ENCODE peak calls at places on chromosomes 5 and 9, in ten cellular contexts. N is aorta, F is right atrium auricular region, O is RWPE2, A is RWPE1, P is ascending aorta, Q is adrenal gland, S is mammary epithelial cell, I is cardiac muscle cell, T is colonic mucosa. G is an unnamed sample.

GRCh38 chr9:120892748-120893584 is 16.0 kb upstream of the PHF19 start:
- DNase-seq in Q (no peak), S (peak), I (no peak), A (peak), T (no peak), P (no peak), F (no peak), O (no peak), N (no peak), G (peak)

GRCh38 chr5:44953078-44953477 is 144.3 kb downstream of the MRPS30 start:
- DNase-seq in F (no peak), N (no peak), I (no peak), Q (no peak), A (no peak), P (no peak), T (no peak), O (no peak), S (no peak), G (no peak)

GRCh38 chr5:91390268-91390667 is 7.2 kb upstream of the ARRDC3 start:
- DNase-seq in O (no peak), S (no peak), Q (no peak), F (no peak), T (no peak), N (no peak), P (no peak), A (no peak), I (no peak), G (no peak)

GRCh38 chr9:79115176-79115575 is 456.6 kb upstream of the TLE4 start:
- DNase-seq in N (no peak), T (no peak), P (no peak), A (no peak), Q (no peak), S (no peak), O (no peak), I (no peak), F (no peak), G (no peak)

GRCh38 chr5:35830587-35830986 is 26.1 kb upstream of the IL7R start:
- DNase-seq in O (no peak), N (no peak), T (no peak), F (no peak), I (no peak), S (no peak), A (no peak), P (no peak), Q (no peak), G (no peak)

GRCh38 chr5:180787025-180787424 is 15.6 kb downstream of the MGAT1 start:
- DNase-seq in N (no peak), O (no peak), T (no peak), S (no peak), F (no peak), Q (no peak), I (no peak), A (no peak), P (no peak), G (no peak)

GRCh38 chr9:124209279-124209678 is 48.5 kb upstream of the NEK6 start:
- DNase-seq in F (no peak), N (peak), A (no peak), O (no peak), S (no peak), I (no peak), T (no peak), Q (no peak), P (no peak), G (no peak)

GRCh38 chr9:121765021-121765950 is 113.9 kb downstream of the DAB2IP start:
- DNase-seq in O (no peak), P (no peak), N (peak), F (peak), I (peak), A (peak), T (no peak), S (peak), Q (peak), G (no peak)

GRCh38 chr9:133543772-133544467 is 9.4 kb downstream of the ADAMTSL2 start:
- DNase-seq in I (no peak), Q (peak), S (no peak), F (no peak), A (no peak), O (no peak), P (no peak), T (no peak), N (no peak), G (no peak)

GRCh38 chr5:78005021-78005785 is 229.1 kb upstream of the TBCA start:
- DNase-seq in F (no peak), T (no peak), O (no peak), N (no peak), S (no peak), I (no peak), P (no peak), A (no peak), Q (no peak), G (no peak)

GRCh38 chr5:17077447-17078233 is 139.8 kb upstream of the BASP1 start:
- DNase-seq in O (no peak), S (no peak), F (no peak), Q (no peak), N (no peak), I (no peak), P (no peak), A (no peak), T (no peak), G (no peak)

GRCh38 chr9:19379697-19380046 is 364 bp downstream of the RPS6 start:
- DNase-seq in F (no peak), I (no peak), S (no peak), A (peak), T (peak), N (peak), Q (peak), O (no peak), P (no peak), G (no peak)

GRCh38 chr9:1460143-1460769 is 410.1 kb downstream of the DMRT2 start:
- DNase-seq in N (no peak), Q (no peak), A (peak), O (no peak), P (no peak), F (no peak), S (peak), I (peak), T (peak), G (no peak)

GRCh38 chr9:131668057-131668438 is 71.8 kb downstream of the RAPGEF1 start:
- DNase-seq in P (no peak), S (no peak), O (no peak), F (no peak), A (no peak), N (no peak), I (no peak), Q (no peak), T (no peak), G (no peak)
- H3K27ac ChIP-seq in P (peak), S (no peak), O (peak), F (peak), A (peak), N (no peak), I (no peak), Q (peak), T (no peak), G (no peak)

DNA sequence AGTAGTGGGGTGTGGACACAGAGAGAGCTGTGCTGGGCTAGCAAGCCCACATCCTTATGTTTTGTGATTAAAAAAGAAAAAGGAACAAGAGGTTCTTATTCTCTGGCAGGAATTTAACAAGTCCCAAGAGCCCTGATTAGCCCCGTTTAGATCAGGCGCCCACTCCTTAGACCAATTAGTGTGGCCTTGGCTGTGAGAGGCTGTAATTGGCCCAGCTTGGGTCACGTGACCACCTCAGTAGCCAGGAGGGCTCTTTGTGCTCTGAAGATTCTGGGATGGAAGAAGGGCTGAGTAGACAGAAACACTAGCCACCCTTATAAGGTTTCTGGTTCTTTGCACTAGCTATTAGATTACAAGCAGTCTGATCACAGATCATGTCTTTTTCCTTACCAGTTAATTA is 31.1 kb downstream of the GCNT4 start:
- DNase-seq in F (no peak), A (no peak), S (no peak), Q (no peak), O (no peak), T (no peak), N (no peak), P (no peak), I (no peak), G (no peak)
- H3K27ac ChIP-seq in F (no peak), A (no peak), S (no peak), Q (no peak), O (no peak), T (no peak), N (no peak), P (no peak), I (no peak), G (no peak)

GRCh38 chr5:157267025-157267424 is 1.1 kb downstream of the CYFIP2 start:
- DNase-seq in Q (no peak), P (no peak), T (no peak), S (no peak), A (no peak), O (no peak), F (no peak), I (no peak), N (no peak), G (no peak)

GRCh38 chr5:157267766-157268480 is 2.0 kb downstream of the CYFIP2 start:
- DNase-seq in N (no peak), T (no peak), I (no peak), P (no peak), Q (no peak), A (peak), O (no peak), F (no peak), S (no peak), G (peak)

GRCh38 chr5:157263586-157264090 is 2.3 kb upstream of the CYFIP2 start:
- DNase-seq in S (no peak), O (no peak), N (no peak), F (no peak), Q (no peak), I (no peak), T (no peak), P (no peak), A (no peak), G (no peak)

GRCh38 chr5:157266286-157267007 is 524 bp downstream of the CYFIP2 start:
- DNase-seq in N (peak), O (no peak), Q (no peak), A (no peak), I (peak), S (no peak), F (no peak), P (no peak), T (peak), G (no peak)

DNA sequence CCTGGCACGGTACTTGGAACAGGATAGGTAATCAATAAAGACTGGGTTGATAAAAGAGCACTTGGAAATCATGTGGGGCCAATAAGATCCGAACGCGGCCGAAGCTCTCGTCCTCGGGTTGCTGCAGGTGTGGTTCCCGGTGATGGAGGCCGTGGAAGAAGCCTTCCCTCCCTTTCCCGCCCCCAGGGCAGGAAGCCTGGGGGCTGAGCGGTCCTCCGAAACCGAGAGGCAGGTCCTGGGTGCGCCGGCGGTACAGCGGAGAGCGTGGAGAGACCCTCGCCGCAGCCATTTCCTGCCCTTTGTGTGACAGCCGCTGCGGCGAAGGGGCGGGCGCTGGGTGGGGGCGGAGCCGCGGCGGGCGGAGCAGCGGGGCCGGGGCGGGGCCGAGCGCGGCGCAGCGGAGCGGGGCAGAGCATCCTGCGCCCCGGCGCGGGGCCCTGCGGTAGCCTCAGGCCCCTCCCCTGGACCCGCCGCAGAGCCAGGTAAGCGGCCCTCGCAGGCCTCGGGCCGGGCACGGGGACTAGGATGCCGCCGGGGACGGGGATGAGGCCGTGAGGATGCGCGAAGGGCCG is at the start of gene CYFIP2:
- DNase-seq in P (no peak), F (no peak), T (peak), Q (no peak), N (peak), I (peak), A (peak), O (no peak), S (peak), G (no peak)
- H3K27ac ChIP-seq in P (no peak), F (peak), T (peak), Q (peak), N (no peak), I (peak), A (no peak), O (no peak), S (no peak), G (no peak)

GRCh38 chr5:167658890-167659289 is 632.6 kb upstream of the WWC1 start:
- DNase-seq in F (no peak), O (no peak), S (no peak), P (no peak), Q (no peak), I (no peak), T (no peak), A (no peak), N (no peak), G (no peak)

GRCh38 chr5:167652690-167653089 is 638.8 kb upstream of the WWC1 start:
- DNase-seq in P (no peak), I (no peak), N (no peak), T (no peak), S (no peak), F (no peak), Q (no peak), O (no peak), A (peak), G (no peak)

GRCh38 chr5:167657016-167657415 is 634.4 kb upstream of the WWC1 start:
- DNase-seq in A (no peak), I (no peak), F (no peak), Q (no peak), N (no peak), O (no peak), S (no peak), T (no peak), P (no peak), G (no peak)

GRCh38 chr5:167653645-167654106 is 637.8 kb upstream of the WWC1 start:
- DNase-seq in Q (no peak), O (no peak), I (no peak), S (peak), P (no peak), F (no peak), N (no peak), T (no peak), A (peak), G (no peak)
- H3K27ac ChIP-seq in Q (no peak), O (peak), I (no peak), S (no peak), P (no peak), F (no peak), N (no peak), T (no peak), A (no peak), G (peak)

GRCh38 chr9:126822278-126822677 is 17.4 kb downstream of the ZBTB43 start:
- DNase-seq in T (no peak), P (no peak), S (no peak), A (no peak), I (no peak), O (no peak), N (no peak), Q (no peak), F (no peak), G (no peak)
- H3K27ac ChIP-seq in T (no peak), P (no peak), S (no peak), A (peak), I (no peak), O (no peak), N (no peak), Q (no peak), F (no peak), G (no peak)

DNA sequence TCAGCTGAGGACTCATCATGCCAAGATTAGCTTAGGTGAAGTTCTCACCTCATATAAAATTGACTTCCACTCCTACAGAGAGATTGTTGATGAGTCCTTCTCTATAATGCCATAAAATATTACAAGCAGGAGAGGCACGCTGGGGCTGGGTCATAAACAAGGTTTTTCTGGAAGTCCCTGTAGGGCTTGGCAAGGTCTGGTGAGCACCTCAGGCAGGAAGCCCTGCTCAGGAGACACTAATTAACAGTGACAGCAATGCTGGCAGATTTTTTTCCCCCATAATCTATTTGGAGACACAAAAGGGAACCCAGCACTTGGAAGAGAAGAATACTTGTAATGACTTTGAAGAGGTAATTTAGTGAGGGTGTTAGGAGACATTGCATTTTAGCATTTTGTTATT is 118.7 kb downstream of the DIRAS2 start:
- DNase-seq in N (no peak), P (no peak), O (no peak), A (no peak), I (no peak), S (no peak), T (peak), F (no peak), Q (no peak), G (no peak)
- H3K27ac ChIP-seq in N (no peak), P (no peak), O (no peak), A (no peak), I (no peak), S (no peak), T (no peak), F (no peak), Q (no peak), G (no peak)

GRCh38 chr5:95667678-95668077 is 15.1 kb downstream of the SPATA9 start:
- DNase-seq in I (no peak), S (no peak), O (no peak), P (no peak), F (no peak), T (no peak), Q (no peak), A (no peak), N (no peak), G (no peak)

GRCh38 chr5:95667219-95667618 is 15.6 kb downstream of the SPATA9 start:
- DNase-seq in F (no peak), I (no peak), O (no peak), S (no peak), P (no peak), Q (no peak), N (no peak), T (no peak), A (no peak), G (no peak)

GRCh38 chr5:95668216-95668615 is 14.6 kb downstream of the SPATA9 start:
- DNase-seq in S (no peak), P (no peak), O (no peak), Q (no peak), N (no peak), T (no peak), F (no peak), A (no peak), I (no peak), G (no peak)

GRCh38 chr5:95662946-95663345 is 16.4 kb downstream of the RFESD start:
- DNase-seq in T (no peak), I (no peak), A (no peak), F (no peak), S (no peak), P (no peak), Q (no peak), N (no peak), O (no peak), G (no peak)

GRCh38 chr5:95664204-95664786 is 17.7 kb downstream of the RFESD start:
- DNase-seq in F (no peak), T (peak), A (peak), I (peak), S (peak), O (no peak), Q (no peak), N (no peak), P (no peak), G (no peak)
- H3K27ac ChIP-seq in F (no peak), T (no peak), A (no peak), I (peak), S (no peak), O (no peak), Q (no peak), N (no peak), P (no peak), G (no peak)